ENCODE peak calls at places on chromosome 10, in four cellular contexts. J is Caco-2, C is iris pigment epithelial cell, O is posterior cingulate gyrus. V is an unnamed sample.
A peak's percentile ranks its signal among the peaks of the same experiment; 100 is the strongest.

GRCh38 chr10:91756286-91756685 is 41.9 kb upstream of the TNKS2 start:
- DNase-seq in J (no peak), C (peak; percentile 90), O (no peak), V (peak; percentile 62)

GRCh38 chr10:130739016-130739756 is 572.3 kb downstream of the TCERG1L start:
- DNase-seq in J (no peak), C (no peak), O (no peak), V (no peak)

GRCh38 chr10:60230892-60231291 is 158.8 kb downstream of the ANK3 start:
- DNase-seq in J (no peak), C (peak; percentile 59), O (no peak), V (peak; percentile 48)

GRCh38 chr10:118035358-118036031 is 11.2 kb downstream of the RAB11FIP2 start:
- DNase-seq in J (no peak), C (peak; percentile 66), O (no peak), V (no peak)

GRCh38 chr10:77111611-77112550 is 525.7 kb downstream of the KCNMA1 start:
- DNase-seq in J (no peak), C (peak; percentile 84), O (no peak), V (peak; percentile 83)

GRCh38 chr10:53088956-53089355 is 316.4 kb upstream of the MBL2 start:
- DNase-seq in J (no peak), C (no peak), O (no peak), V (no peak)

GRCh38 chr10:87552248-87552914 is 47.7 kb downstream of the MINPP1 start:
- DNase-seq in J (no peak), C (peak; percentile 48), O (no peak), V (peak; percentile 39)

GRCh38 chr10:102283488-102283887 is 38.2 kb downstream of the GBF1 start:
- DNase-seq in J (no peak), C (no peak), O (no peak), V (no peak)

GRCh38 chr10:84563868-84564267 is 235.5 kb downstream of the CCSER2 start:
- DNase-seq in J (no peak), C (no peak), O (no peak), V (no peak)

GRCh38 chr10:59817806-59818205 is 64.6 kb upstream of the MRLN start:
- DNase-seq in J (no peak), C (peak; percentile 9), O (peak; percentile 83), V (peak; percentile 4)

V was measured in GM23248.